ENCODE peak calls at places on chromosomes 5 and 9, in ten cellular contexts. E is AG09319; F is brain microvascular endothelial cell; B is activated CD4-positive, alpha-beta T cell treated with anti-CD3 and anti-CD28 coated beads, Interleukin-2, amount 50 U/mL, for 1 hour; W is mammary epithelial cell; V is occipital lobe; T is upper lobe of left lung; A is HCT116; S is PC-3; N is small intestine. G is an unnamed sample.
A peak's percentile ranks its signal among the peaks of the same experiment; 100 is the strongest.

GRCh38 chr9:130847306-130848217 is 12.5 kb downstream of the ABL1 start:
- DNase-seq in W (peak; percentile 98), V (no peak), T (no peak), A (no peak), E (peak; percentile 99), S (peak; percentile 91), N (peak; percentile 16), B (no peak), F (peak; percentile 97), G (peak; percentile 59)

GRCh38 chr5:68460147-68460760 is 244.7 kb downstream of the PIK3R1 start:
- DNase-seq in T (no peak), F (peak; percentile 67), N (peak; percentile 63), E (no peak), S (peak; percentile 46), V (no peak), W (peak; percentile 40), B (peak; percentile 13), A (peak; percentile 60), G (peak; percentile 26)

GRCh38 chr5:133410335-133410828 is 202.0 kb downstream of the FSTL4 start:
- DNase-seq in B (no peak), T (no peak), S (no peak), V (no peak), F (no peak), E (no peak), A (no peak), N (no peak), W (no peak), G (no peak)

GRCh38 chr5:30453168-30453567 is 740.3 kb upstream of the CDH6 start:
- DNase-seq in N (no peak), B (no peak), A (no peak), W (no peak), T (no peak), F (no peak), E (no peak), V (no peak), S (no peak), G (no peak)

GRCh38 chr5:39400711-39401385 is 23.9 kb downstream of the DAB2 start:
- DNase-seq in T (no peak), B (no peak), N (peak; percentile 26), E (no peak), S (no peak), A (no peak), W (no peak), F (peak; percentile 28), V (no peak), G (no peak)

GRCh38 chr9:126915846-126916543 is 1.4 kb downstream of the RALGPS1 start:
- DNase-seq in E (no peak), W (peak; percentile 68), S (no peak), V (no peak), B (no peak), F (no peak), N (peak; percentile 88), A (no peak), T (no peak), G (peak; percentile 15)

GRCh38 chr5:56449071-56449470 is 215.9 kb upstream of the ANKRD55 start:
- DNase-seq in N (no peak), B (no peak), S (no peak), E (no peak), A (no peak), W (no peak), T (no peak), V (no peak), F (no peak), G (no peak)

GRCh38 chr5:125552486-125552885 is 806.0 kb upstream of the ZNF608 start:
- DNase-seq in E (no peak), W (no peak), F (no peak), A (no peak), V (no peak), N (no peak), T (no peak), S (no peak), B (no peak), G (no peak)

GRCh38 chr9:129497064-129497836 is 123.7 kb downstream of the C9orf50 start:
- DNase-seq in B (no peak), E (no peak), S (no peak), A (no peak), F (no peak), V (peak; percentile 85), T (peak; percentile 78), N (no peak), W (no peak), G (no peak)

GRCh38 chr9:127966416-127967150 is 14.2 kb downstream of the EEIG1 start:
- DNase-seq in A (no peak), T (no peak), F (no peak), S (no peak), N (no peak), E (no peak), B (no peak), V (no peak), W (no peak), G (peak; percentile 17)

GRCh38 chr5:180071418-180072255 is at the start of gene RNF130:
- DNase-seq in B (peak; percentile 77), S (peak; percentile 84), W (peak; percentile 90), N (peak; percentile 91), T (peak; percentile 99), F (peak; percentile 81), E (peak; percentile 77), A (peak; percentile 77), V (peak; percentile 80), G (peak; percentile 95)

GRCh38 chr9:122379340-122379739 is 8.5 kb downstream of the PTGS1 start:
- DNase-seq in A (no peak), E (no peak), F (no peak), N (no peak), B (no peak), T (no peak), W (no peak), S (no peak), V (no peak), G (no peak)

GRCh38 chr5:74394924-74395880 is 245.3 kb downstream of the ENC1 start:
- DNase-seq in S (peak; percentile 17), T (no peak), B (no peak), E (no peak), W (peak; percentile 94), N (no peak), F (no peak), A (no peak), V (no peak), G (no peak)

GRCh38 chr5:31186672-31187267 is 6.7 kb upstream of the CDH6 start:
- DNase-seq in N (peak; percentile 64), T (no peak), A (peak; percentile 15), V (no peak), B (no peak), E (no peak), W (peak; percentile 3), S (peak; percentile 59), F (peak; percentile 26), G (no peak)

GRCh38 chr9:121684381-121685145 is 33.1 kb downstream of the DAB2IP start:
- DNase-seq in T (peak; percentile 87), N (peak; percentile 41), A (no peak), W (no peak), V (no peak), B (no peak), F (no peak), E (no peak), S (peak; percentile 37), G (peak; percentile 62)

GRCh38 chr5:126265917-126266316 is 157.3 kb upstream of the GRAMD2B start:
- DNase-seq in V (no peak), W (peak; percentile 17), E (no peak), N (no peak), B (no peak), S (no peak), T (peak; percentile 25), A (no peak), F (no peak), G (no peak)

GRCh38 chr9:4297795-4298254 is 2.0 kb downstream of the GLIS3 start:
- DNase-seq in W (peak; percentile 59), T (peak; percentile 93), E (no peak), N (peak; percentile 35), V (no peak), F (peak; percentile 63), A (no peak), B (peak; percentile 43), S (peak; percentile 57), G (peak; percentile 67)

GRCh38 chr9:35385042-35385441 is 104.9 kb upstream of the RUSC2 start:
- DNase-seq in N (no peak), T (no peak), S (peak; percentile 20), F (peak; percentile 54), A (no peak), W (peak; percentile 14), E (peak; percentile 60), V (no peak), B (no peak), G (no peak)

GRCh38 chr5:110087829-110088228 is 398.1 kb downstream of the MAN2A1 start:
- DNase-seq in F (no peak), T (no peak), S (no peak), A (no peak), V (no peak), N (no peak), B (no peak), E (peak; percentile 14), W (no peak), G (no peak)

GRCh38 chr5:45252991-45253390 is 443.2 kb downstream of the HCN1 start:
- DNase-seq in F (no peak), B (no peak), V (no peak), T (no peak), E (no peak), A (no peak), W (no peak), N (no peak), S (no peak), G (no peak)

GRCh38 chr5:96968074-96968473 is 32.2 kb downstream of the LNPEP start:
- DNase-seq in F (peak; percentile 28), B (no peak), S (peak; percentile 52), V (no peak), W (peak; percentile 21), T (no peak), N (no peak), E (no peak), A (peak; percentile 16), G (no peak)

GRCh38 chr5:69467442-69468225 is 25.0 kb upstream of the OCLN start:
- DNase-seq in S (no peak), V (no peak), W (no peak), B (no peak), T (no peak), E (no peak), F (no peak), N (no peak), A (no peak), G (no peak)

GRCh38 chr5:128629162-128629561 is 91.1 kb upstream of the FBN2 start:
- DNase-seq in E (no peak), T (no peak), N (no peak), A (no peak), S (peak; percentile 41), W (no peak), B (no peak), V (no peak), F (peak; percentile 39), G (no peak)

GRCh38 chr5:95406426-95407093 is 15.4 kb downstream of the FAM81B start:
- DNase-seq in S (no peak), W (no peak), F (no peak), A (no peak), V (no peak), E (no peak), T (no peak), N (no peak), B (no peak), G (no peak)

GRCh38 chr9:68705636-68706578 is 867 bp downstream of the PIP5K1B start:
- DNase-seq in F (no peak), A (no peak), E (no peak), W (peak; percentile 1), T (peak; percentile 84), B (no peak), V (peak; percentile 39), S (no peak), N (peak; percentile 59), G (peak; percentile 67)

GRCh38 chr5:14359069-14360043 is 216.2 kb downstream of the TRIO start:
- DNase-seq in V (peak; percentile 43), B (no peak), A (no peak), N (no peak), F (no peak), T (peak; percentile 66), W (no peak), S (no peak), E (no peak), G (no peak)

GRCh38 chr5:149447373-149448367 is 68.6 kb upstream of the IL17B start:
- DNase-seq in V (no peak), T (no peak), E (no peak), W (no peak), N (no peak), A (no peak), S (no peak), F (no peak), B (no peak), G (no peak)

GRCh38 chr5:11171236-11171635 is 410.2 kb upstream of the DAP start:
- DNase-seq in F (no peak), E (no peak), A (no peak), W (no peak), V (no peak), T (no peak), S (no peak), N (no peak), B (no peak), G (no peak)